ENCODE peak calls at places on chromosomes 13 and 19, in eight cellular contexts. D is AG04450, I is thoracic aorta, G is sigmoid colon, R is Peyer's patch, S is heart left ventricle, M is heart right ventricle, A is colonic mucosa. N is an unnamed sample. For H3K27me3, the result is how much of the 10 kb centered on the place peaks cover.

GRCh38 chr19:52343548-52343947 is 7.5 kb downstream of the ZNF610 start:
- DNase-seq in D (no peak), I (no peak), G (peak), R (no peak), S (peak), M (peak), A (peak), N (peak)

GRCh38 chr13:25248071-25248470 is 39.2 kb downstream of the MTMR6 start:
- DNase-seq in D (no peak), I (no peak), G (no peak), R (no peak), S (no peak), M (no peak), A (no peak), N (no peak)

GRCh38 chr13:27806744-27807387 is 14.6 kb downstream of the GSX1 start:
- DNase-seq in D (no peak), I (no peak), G (peak), R (no peak), S (no peak), M (no peak), A (no peak), N (no peak)

GRCh38 chr19:39038098-39038497 is 5.7 kb upstream of the FBXO27 start:
- DNase-seq in D (no peak), I (no peak), G (no peak), R (peak), S (no peak), M (no peak), A (no peak), N (peak)

GRCh38 chr13:106286811-106287210 is 248.7 kb downstream of the EFNB2 start:
- DNase-seq in D (no peak), I (no peak), G (no peak), R (no peak), S (no peak), M (no peak), A (no peak), N (no peak)

GRCh38 chr13:23621316-23621645 is 51.1 kb downstream of the TNFRSF19 start:
- DNase-seq in D (peak), I (no peak), G (no peak), R (no peak), S (no peak), M (no peak), A (no peak), N (no peak)

GRCh38 chr13:47639716-47640447 is 361.2 kb downstream of the SUCLA2 start:
- DNase-seq in D (no peak), I (no peak), G (no peak), R (no peak), S (no peak), M (no peak), A (no peak), N (no peak)

GRCh38 chr13:20160346-20161274 is at the start of gene GJA3:
- DNase-seq in D (no peak), I (no peak), G (no peak), R (no peak), S (peak), M (peak), A (no peak), N (no peak)

GRCh38 chr13:38566526-38566925 is 120.4 kb upstream of the FREM2 start:
- DNase-seq in D (no peak), I (no peak), G (no peak), R (no peak), S (no peak), M (no peak), A (no peak), N (no peak)

GRCh38 chr19:6788896-6789295 is 16.4 kb downstream of the VAV1 start:
- DNase-seq in D (no peak), I (no peak), G (no peak), R (no peak), S (no peak), M (no peak), A (no peak), N (no peak)

GRCh38 chr19:14440049-14440448 is 6.9 kb downstream of the PKN1 start:
- DNase-seq in D (no peak), I (no peak), G (peak), R (peak), S (peak), M (peak), A (peak), N (peak)

GRCh38 chr19:42634409-42635232 is 39.9 kb upstream of the CEACAM8 start:
- DNase-seq in D (no peak), I (no peak), G (no peak), R (no peak), S (no peak), M (no peak), A (no peak), N (no peak)

GRCh38 chr13:113652404-113653263 is 5.4 kb downstream of the ATP4B start:
- DNase-seq in D (no peak), I (no peak), G (no peak), R (peak), S (no peak), M (no peak), A (no peak), N (no peak)

GRCh38 chr13:59398127-59398526 is 765.6 kb downstream of the DIAPH3 start:
- DNase-seq in D (no peak), I (no peak), G (no peak), R (no peak), S (no peak), M (peak), A (no peak), N (no peak)

GRCh38 chr19:718251-719024 is 9.7 kb downstream of the PALM start:
- DNase-seq in D (no peak), I (no peak), G (no peak), R (no peak), S (no peak), M (no peak), A (no peak), N (no peak)

GRCh38 chr19:5113101-5113557 is 144.2 kb downstream of the KDM4B start:
- DNase-seq in D (no peak), I (no peak), G (no peak), R (no peak), S (no peak), M (no peak), A (no peak), N (no peak)

GRCh38 chr19:46270521-46271256 is 26.2 kb upstream of the HIF3A start:
- DNase-seq in D (no peak), I (no peak), G (no peak), R (no peak), S (no peak), M (no peak), A (no peak), N (no peak)

GRCh38 chr19:29753190-29753933 is 38.3 kb upstream of the C19orf12 start:
- DNase-seq in D (no peak), I (no peak), G (no peak), R (no peak), S (no peak), M (no peak), A (no peak), N (no peak)

GRCh38 chr19:42226886-42227285 is 6.8 kb downstream of the ZNF526 start:
- DNase-seq in D (no peak), I (no peak), G (no peak), R (no peak), S (no peak), M (no peak), A (no peak), N (no peak)

GRCh38 chr19:34428549-34429285 is 536 bp downstream of the UBA2 start:
- DNase-seq in D (no peak), I (no peak), G (peak), R (peak), S (peak), M (peak), A (no peak), N (no peak)

GRCh38 chr13:30745917-30746686 is 10.8 kb downstream of the ALOX5AP start:
- DNase-seq in D (no peak), I (no peak), G (no peak), R (peak), S (no peak), M (no peak), A (peak), N (no peak)

GRCh38 chr13:101258071-101258470 is 158.2 kb downstream of the NALCN start:
- DNase-seq in D (no peak), I (no peak), G (no peak), R (no peak), S (no peak), M (no peak), A (no peak), N (no peak)

GRCh38 chr13:111011899-111012298 is 97.0 kb upstream of the ANKRD10 start:
- DNase-seq in D (no peak), I (no peak), G (no peak), R (no peak), S (no peak), M (no peak), A (no peak), N (no peak)

GRCh38 chr13:79141082-79141481 is 265.0 kb downstream of the RBM26 start:
- DNase-seq in D (no peak), I (no peak), G (no peak), R (no peak), S (no peak), M (no peak), A (no peak), N (no peak)

GRCh38 chr13:90420683-90421082 is 926.8 kb upstream of the MIR17HG start:
- DNase-seq in D (no peak), I (no peak), G (no peak), R (no peak), S (no peak), M (no peak), A (no peak), N (no peak)
- TF ChIP-seq CTCF in D (peak), I (no peak), G (no peak), R (no peak), S (no peak), M (no peak), A (no peak), N (no peak)

GRCh38 chr19:50626796-50627195 is 12.9 kb downstream of the SYT3 start:
- DNase-seq in D (no peak), I (no peak), G (no peak), R (no peak), S (no peak), M (no peak), A (no peak), N (no peak)
- H3K27me3 ChIP-seq in D (under half), I (under half), G (under half), R (under half), S (under half), M (under half), A (under half), N (under half)

GRCh38 chr19:40798223-40798996 is 581 bp upstream of the EGLN2 start:
- DNase-seq in D (peak), I (peak), G (peak), R (peak), S (peak), M (peak), A (peak), N (peak)
- TF ChIP-seq CTCF in D (peak), I (peak), G (peak), R (peak), S (peak), M (peak), A (peak), N (no peak)

GRCh38 chr19:11435833-11436313 is 438 bp downstream of the PRKCSH start:
- DNase-seq in D (peak), I (no peak), G (peak), R (peak), S (no peak), M (no peak), A (peak), N (no peak)

GRCh38 chr19:11434703-11435056 is 241 bp downstream of the ODAD3 start:
- DNase-seq in D (no peak), I (no peak), G (no peak), R (no peak), S (no peak), M (no peak), A (no peak), N (no peak)

GRCh38 chr19:11437955-11438354 is 2.5 kb downstream of the PRKCSH start:
- DNase-seq in D (no peak), I (no peak), G (no peak), R (no peak), S (no peak), M (no peak), A (no peak), N (no peak)

GRCh38 chr19:11435057-11435832 is at the start of the genes ODAD3 and PRKCSH:
- DNase-seq in D (peak), I (peak), G (peak), R (peak), S (peak), M (peak), A (peak), N (peak)
- H3K27me3 ChIP-seq in D (under half), I (under half), G (under half), R (under half), S (under half), M (under half), A (under half), N (under half)

N was measured in lung.